ENCODE peak calls at places on chromosomes 12 and 14, in ten cellular contexts. One of them, this sample, is unnamed.

GRCh38 chr12:10779103-10779502 is 23.3 kb downstream of the TAS2R7 start:
- DNase-seq in SJSA1: no peak
- DNase-seq in activated naive CD4-positive, alpha-beta T cell treated with Interleukin-2 at 50 U/mL for 16 hours: no peak
- DNase-seq in astrocyte of the spinal cord: no peak
- DNase-seq in Right ventricle myocardium superior: no peak
- DNase-seq in DND-41: no peak
- DNase-seq in HCT116: no peak
- DNase-seq in activated T-cell treated with anti-CD3 and anti-CD28 coated beads for 24 hours: no peak
- DNase-seq in aorta: no peak
- DNase-seq in pancreas: no peak
- DNase-seq in this sample: no peak

GRCh38 chr12:28209782-28210181 is 19.5 kb downstream of the CCDC91 start:
- DNase-seq in SJSA1: no peak
- DNase-seq in activated naive CD4-positive, alpha-beta T cell treated with Interleukin-2 at 50 U/mL for 16 hours: no peak
- DNase-seq in astrocyte of the spinal cord: peak
- DNase-seq in Right ventricle myocardium superior: no peak
- DNase-seq in DND-41: no peak
- DNase-seq in HCT116: no peak
- DNase-seq in activated T-cell treated with anti-CD3 and anti-CD28 coated beads for 24 hours: no peak
- DNase-seq in aorta: no peak
- DNase-seq in pancreas: no peak
- DNase-seq in this sample: no peak

GRCh38 chr12:8508912-8509841 is 4.1 kb upstream of the CLEC4D start:
- DNase-seq in SJSA1: no peak
- DNase-seq in activated naive CD4-positive, alpha-beta T cell treated with Interleukin-2 at 50 U/mL for 16 hours: no peak
- DNase-seq in astrocyte of the spinal cord: no peak
- DNase-seq in Right ventricle myocardium superior: no peak
- DNase-seq in DND-41: no peak
- DNase-seq in HCT116: no peak
- DNase-seq in activated T-cell treated with anti-CD3 and anti-CD28 coated beads for 24 hours: no peak
- DNase-seq in aorta: peak
- DNase-seq in pancreas: no peak
- DNase-seq in this sample: no peak

GRCh38 chr14:60753264-60754126 is 18.9 kb downstream of the MNAT1 start:
- DNase-seq in SJSA1: no peak
- DNase-seq in activated naive CD4-positive, alpha-beta T cell treated with Interleukin-2 at 50 U/mL for 16 hours: peak
- DNase-seq in astrocyte of the spinal cord: peak
- DNase-seq in Right ventricle myocardium superior: no peak
- DNase-seq in DND-41: peak
- DNase-seq in HCT116: no peak
- DNase-seq in activated T-cell treated with anti-CD3 and anti-CD28 coated beads for 24 hours: peak
- DNase-seq in aorta: no peak
- DNase-seq in pancreas: no peak
- DNase-seq in this sample: no peak

GRCh38 chr12:41100572-41100971 is 87.5 kb upstream of the PDZRN4 start:
- DNase-seq in SJSA1: no peak
- DNase-seq in activated naive CD4-positive, alpha-beta T cell treated with Interleukin-2 at 50 U/mL for 16 hours: no peak
- DNase-seq in astrocyte of the spinal cord: no peak
- DNase-seq in Right ventricle myocardium superior: no peak
- DNase-seq in DND-41: no peak
- DNase-seq in HCT116: no peak
- DNase-seq in activated T-cell treated with anti-CD3 and anti-CD28 coated beads for 24 hours: no peak
- DNase-seq in aorta: no peak
- DNase-seq in pancreas: no peak
- DNase-seq in this sample: no peak

GRCh38 chr14:100391182-100391581 is 68.0 kb downstream of the SLC25A47 start:
- DNase-seq in SJSA1: no peak
- DNase-seq in activated naive CD4-positive, alpha-beta T cell treated with Interleukin-2 at 50 U/mL for 16 hours: no peak
- DNase-seq in astrocyte of the spinal cord: no peak
- DNase-seq in Right ventricle myocardium superior: no peak
- DNase-seq in DND-41: no peak
- DNase-seq in HCT116: no peak
- DNase-seq in activated T-cell treated with anti-CD3 and anti-CD28 coated beads for 24 hours: no peak
- DNase-seq in aorta: no peak
- DNase-seq in pancreas: no peak
- DNase-seq in this sample: no peak

GRCh38 chr14:101520621-101521305 is 40.5 kb upstream of the DIO3 start:
- DNase-seq in SJSA1: no peak
- DNase-seq in activated naive CD4-positive, alpha-beta T cell treated with Interleukin-2 at 50 U/mL for 16 hours: no peak
- DNase-seq in astrocyte of the spinal cord: no peak
- DNase-seq in Right ventricle myocardium superior: peak
- DNase-seq in DND-41: no peak
- DNase-seq in HCT116: no peak
- DNase-seq in activated T-cell treated with anti-CD3 and anti-CD28 coated beads for 24 hours: no peak
- DNase-seq in aorta: no peak
- DNase-seq in pancreas: no peak
- DNase-seq in this sample: no peak

GRCh38 chr12:54522213-54522612 is 24.7 kb downstream of the NCKAP1L start:
- DNase-seq in SJSA1: no peak
- DNase-seq in activated naive CD4-positive, alpha-beta T cell treated with Interleukin-2 at 50 U/mL for 16 hours: no peak
- DNase-seq in astrocyte of the spinal cord: no peak
- DNase-seq in Right ventricle myocardium superior: no peak
- DNase-seq in DND-41: no peak
- DNase-seq in HCT116: no peak
- DNase-seq in activated T-cell treated with anti-CD3 and anti-CD28 coated beads for 24 hours: no peak
- DNase-seq in aorta: no peak
- DNase-seq in pancreas: no peak
- DNase-seq in this sample: no peak

GRCh38 chr12:109737111-109737510 is 23.5 kb downstream of the FAM222A start:
- DNase-seq in SJSA1: no peak
- DNase-seq in activated naive CD4-positive, alpha-beta T cell treated with Interleukin-2 at 50 U/mL for 16 hours: no peak
- DNase-seq in astrocyte of the spinal cord: no peak
- DNase-seq in Right ventricle myocardium superior: no peak
- DNase-seq in DND-41: no peak
- DNase-seq in HCT116: no peak
- DNase-seq in activated T-cell treated with anti-CD3 and anti-CD28 coated beads for 24 hours: no peak
- DNase-seq in aorta: peak
- DNase-seq in pancreas: no peak
- DNase-seq in this sample: no peak

GRCh38 chr12:119804011-119804641 is 73.0 kb downstream of the CIT start:
- DNase-seq in SJSA1: peak
- DNase-seq in activated naive CD4-positive, alpha-beta T cell treated with Interleukin-2 at 50 U/mL for 16 hours: no peak
- DNase-seq in astrocyte of the spinal cord: peak
- DNase-seq in Right ventricle myocardium superior: peak
- DNase-seq in DND-41: no peak
- DNase-seq in HCT116: peak
- DNase-seq in activated T-cell treated with anti-CD3 and anti-CD28 coated beads for 24 hours: no peak
- DNase-seq in aorta: peak
- DNase-seq in pancreas: peak
- DNase-seq in this sample: no peak

GRCh38 chr14:35068238-35069012 is 22.4 kb downstream of the FAM177A1 start:
- DNase-seq in SJSA1: no peak
- DNase-seq in activated naive CD4-positive, alpha-beta T cell treated with Interleukin-2 at 50 U/mL for 16 hours: no peak
- DNase-seq in astrocyte of the spinal cord: no peak
- DNase-seq in Right ventricle myocardium superior: no peak
- DNase-seq in DND-41: no peak
- DNase-seq in HCT116: no peak
- DNase-seq in activated T-cell treated with anti-CD3 and anti-CD28 coated beads for 24 hours: no peak
- DNase-seq in aorta: no peak
- DNase-seq in pancreas: no peak
- DNase-seq in this sample: no peak

GRCh38 chr12:91778091-91778819 is 367.4 kb downstream of the BTG1 start:
- DNase-seq in SJSA1: no peak
- DNase-seq in activated naive CD4-positive, alpha-beta T cell treated with Interleukin-2 at 50 U/mL for 16 hours: no peak
- DNase-seq in astrocyte of the spinal cord: peak
- DNase-seq in Right ventricle myocardium superior: no peak
- DNase-seq in DND-41: no peak
- DNase-seq in HCT116: peak
- DNase-seq in activated T-cell treated with anti-CD3 and anti-CD28 coated beads for 24 hours: no peak
- DNase-seq in aorta: no peak
- DNase-seq in pancreas: no peak
- DNase-seq in this sample: no peak

GRCh38 chr14:91911474-91912032 is 35.9 kb downstream of the FBLN5 start:
- DNase-seq in SJSA1: peak
- DNase-seq in activated naive CD4-positive, alpha-beta T cell treated with Interleukin-2 at 50 U/mL for 16 hours: peak
- DNase-seq in astrocyte of the spinal cord: peak
- DNase-seq in Right ventricle myocardium superior: no peak
- DNase-seq in DND-41: peak
- DNase-seq in HCT116: peak
- DNase-seq in activated T-cell treated with anti-CD3 and anti-CD28 coated beads for 24 hours: peak
- DNase-seq in aorta: no peak
- DNase-seq in pancreas: peak
- DNase-seq in this sample: no peak

GRCh38 chr14:75566321-75566720 is 12.1 kb upstream of the FLVCR2 start:
- DNase-seq in SJSA1: no peak
- DNase-seq in activated naive CD4-positive, alpha-beta T cell treated with Interleukin-2 at 50 U/mL for 16 hours: peak
- DNase-seq in astrocyte of the spinal cord: no peak
- DNase-seq in Right ventricle myocardium superior: no peak
- DNase-seq in DND-41: no peak
- DNase-seq in HCT116: no peak
- DNase-seq in activated T-cell treated with anti-CD3 and anti-CD28 coated beads for 24 hours: peak
- DNase-seq in aorta: no peak
- DNase-seq in pancreas: no peak
- DNase-seq in this sample: peak

GRCh38 chr12:49345048-49345839 is 1.4 kb upstream of the DNAJC22 start:
- DNase-seq in SJSA1: no peak
- DNase-seq in activated naive CD4-positive, alpha-beta T cell treated with Interleukin-2 at 50 U/mL for 16 hours: peak
- DNase-seq in astrocyte of the spinal cord: no peak
- DNase-seq in Right ventricle myocardium superior: no peak
- DNase-seq in DND-41: no peak
- DNase-seq in HCT116: no peak
- DNase-seq in activated T-cell treated with anti-CD3 and anti-CD28 coated beads for 24 hours: no peak
- DNase-seq in aorta: no peak
- DNase-seq in pancreas: peak
- DNase-seq in this sample: no peak

GRCh38 chr14:63988579-63988978 is 135.8 kb downstream of the SYNE2 start:
- DNase-seq in SJSA1: no peak
- DNase-seq in activated naive CD4-positive, alpha-beta T cell treated with Interleukin-2 at 50 U/mL for 16 hours: no peak
- DNase-seq in astrocyte of the spinal cord: no peak
- DNase-seq in Right ventricle myocardium superior: no peak
- DNase-seq in DND-41: no peak
- DNase-seq in HCT116: no peak
- DNase-seq in activated T-cell treated with anti-CD3 and anti-CD28 coated beads for 24 hours: no peak
- DNase-seq in aorta: no peak
- DNase-seq in pancreas: no peak
- DNase-seq in this sample: no peak

GRCh38 chr14:76917158-76917596 is 91.0 kb downstream of the LRRC74A start:
- DNase-seq in SJSA1: peak
- DNase-seq in activated naive CD4-positive, alpha-beta T cell treated with Interleukin-2 at 50 U/mL for 16 hours: no peak
- DNase-seq in astrocyte of the spinal cord: peak
- DNase-seq in Right ventricle myocardium superior: peak
- DNase-seq in DND-41: peak
- DNase-seq in HCT116: peak
- DNase-seq in activated T-cell treated with anti-CD3 and anti-CD28 coated beads for 24 hours: no peak
- DNase-seq in aorta: no peak
- DNase-seq in pancreas: peak
- DNase-seq in this sample: peak

GRCh38 chr12:116473416-116473815 is 85.8 kb upstream of the MAP1LC3B2 start:
- DNase-seq in SJSA1: no peak
- DNase-seq in activated naive CD4-positive, alpha-beta T cell treated with Interleukin-2 at 50 U/mL for 16 hours: no peak
- DNase-seq in astrocyte of the spinal cord: no peak
- DNase-seq in Right ventricle myocardium superior: no peak
- DNase-seq in DND-41: no peak
- DNase-seq in HCT116: no peak
- DNase-seq in activated T-cell treated with anti-CD3 and anti-CD28 coated beads for 24 hours: no peak
- DNase-seq in aorta: no peak
- DNase-seq in pancreas: no peak
- DNase-seq in this sample: no peak

GRCh38 chr12:132554857-132555630 is 55.3 kb downstream of the LRCOL1 start:
- DNase-seq in SJSA1: no peak
- DNase-seq in activated naive CD4-positive, alpha-beta T cell treated with Interleukin-2 at 50 U/mL for 16 hours: no peak
- DNase-seq in astrocyte of the spinal cord: no peak
- DNase-seq in Right ventricle myocardium superior: no peak
- DNase-seq in DND-41: peak
- DNase-seq in HCT116: no peak
- DNase-seq in activated T-cell treated with anti-CD3 and anti-CD28 coated beads for 24 hours: no peak
- DNase-seq in aorta: no peak
- DNase-seq in pancreas: no peak
- DNase-seq in this sample: no peak

GRCh38 chr12:113198286-113198685 is 12.8 kb downstream of the RITA1 start:
- DNase-seq in SJSA1: no peak
- DNase-seq in activated naive CD4-positive, alpha-beta T cell treated with Interleukin-2 at 50 U/mL for 16 hours: no peak
- DNase-seq in astrocyte of the spinal cord: peak
- DNase-seq in Right ventricle myocardium superior: no peak
- DNase-seq in DND-41: no peak
- DNase-seq in HCT116: no peak
- DNase-seq in activated T-cell treated with anti-CD3 and anti-CD28 coated beads for 24 hours: no peak
- DNase-seq in aorta: no peak
- DNase-seq in pancreas: no peak
- DNase-seq in this sample: no peak

GRCh38 chr12:71186571-71187288 is 28.9 kb upstream of the TSPAN8 start:
- DNase-seq in SJSA1: no peak
- DNase-seq in activated naive CD4-positive, alpha-beta T cell treated with Interleukin-2 at 50 U/mL for 16 hours: no peak
- DNase-seq in astrocyte of the spinal cord: no peak
- DNase-seq in Right ventricle myocardium superior: no peak
- DNase-seq in DND-41: no peak
- DNase-seq in HCT116: no peak
- DNase-seq in activated T-cell treated with anti-CD3 and anti-CD28 coated beads for 24 hours: no peak
- DNase-seq in aorta: no peak
- DNase-seq in pancreas: no peak
- DNase-seq in this sample: no peak

GRCh38 chr14:72962829-72963312 is 36.6 kb downstream of the DCAF4 start:
- DNase-seq in SJSA1: peak
- DNase-seq in activated naive CD4-positive, alpha-beta T cell treated with Interleukin-2 at 50 U/mL for 16 hours: no peak
- DNase-seq in astrocyte of the spinal cord: peak
- DNase-seq in Right ventricle myocardium superior: no peak
- DNase-seq in DND-41: no peak
- DNase-seq in HCT116: peak
- DNase-seq in activated T-cell treated with anti-CD3 and anti-CD28 coated beads for 24 hours: no peak
- DNase-seq in aorta: no peak
- DNase-seq in pancreas: no peak
- DNase-seq in this sample: peak

GRCh38 chr14:73266317-73266716 is 29.0 kb downstream of the PAPLN start:
- DNase-seq in SJSA1: no peak
- DNase-seq in activated naive CD4-positive, alpha-beta T cell treated with Interleukin-2 at 50 U/mL for 16 hours: no peak
- DNase-seq in astrocyte of the spinal cord: no peak
- DNase-seq in Right ventricle myocardium superior: no peak
- DNase-seq in DND-41: no peak
- DNase-seq in HCT116: no peak
- DNase-seq in activated T-cell treated with anti-CD3 and anti-CD28 coated beads for 24 hours: no peak
- DNase-seq in aorta: no peak
- DNase-seq in pancreas: no peak
- DNase-seq in this sample: no peak

GRCh38 chr14:81265641-81266169 is 44.9 kb upstream of the GTF2A1 start:
- DNase-seq in SJSA1: no peak
- DNase-seq in activated naive CD4-positive, alpha-beta T cell treated with Interleukin-2 at 50 U/mL for 16 hours: no peak
- DNase-seq in astrocyte of the spinal cord: no peak
- DNase-seq in Right ventricle myocardium superior: no peak
- DNase-seq in DND-41: peak
- DNase-seq in HCT116: no peak
- DNase-seq in activated T-cell treated with anti-CD3 and anti-CD28 coated beads for 24 hours: no peak
- DNase-seq in aorta: no peak
- DNase-seq in pancreas: no peak
- DNase-seq in this sample: no peak

GRCh38 chr12:32501835-32502333 is 102.5 kb downstream of the FGD4 start:
- DNase-seq in SJSA1: no peak
- DNase-seq in activated naive CD4-positive, alpha-beta T cell treated with Interleukin-2 at 50 U/mL for 16 hours: no peak
- DNase-seq in astrocyte of the spinal cord: peak
- DNase-seq in Right ventricle myocardium superior: no peak
- DNase-seq in DND-41: no peak
- DNase-seq in HCT116: no peak
- DNase-seq in activated T-cell treated with anti-CD3 and anti-CD28 coated beads for 24 hours: no peak
- DNase-seq in aorta: no peak
- DNase-seq in pancreas: no peak
- DNase-seq in this sample: no peak

GRCh38 chr12:52209321-52209720 is 17.5 kb upstream of the KRT80 start:
- DNase-seq in SJSA1: no peak
- DNase-seq in activated naive CD4-positive, alpha-beta T cell treated with Interleukin-2 at 50 U/mL for 16 hours: no peak
- DNase-seq in astrocyte of the spinal cord: no peak
- DNase-seq in Right ventricle myocardium superior: peak
- DNase-seq in DND-41: no peak
- DNase-seq in HCT116: no peak
- DNase-seq in activated T-cell treated with anti-CD3 and anti-CD28 coated beads for 24 hours: no peak
- DNase-seq in aorta: peak
- DNase-seq in pancreas: peak
- DNase-seq in this sample: no peak

This sample was measured in PC-9.